ENCODE peak calls at places on chromosome 4, in four cellular contexts. B is HepG2, U is WTC11, M is K562. H is an unnamed sample.
A peak's percentile ranks its signal among the peaks of the same experiment; 100 is the strongest.

GRCh38 chr4:186666252-186666651 is 57.4 kb downstream of the FAT1 start:
- DNase-seq in B (no peak), U (no peak), M (no peak), H (no peak)

GRCh38 chr4:111992604-111993151 is 152.6 kb upstream of the FAM241A start:
- DNase-seq in B (no peak), U (no peak), M (no peak), H (no peak)

GRCh38 chr4:1564535-1565375 is 119.4 kb downstream of the FAM53A start:
- DNase-seq in B (no peak), U (no peak), M (no peak), H (no peak)

GRCh38 chr4:64581422-64581821 is 172.2 kb upstream of the TECRL start:
- DNase-seq in B (no peak), U (no peak), M (no peak), H (no peak)

GRCh38 chr4:12615822-12616221 is 868.3 kb downstream of the RAB28 start:
- DNase-seq in B (no peak), U (no peak), M (no peak), H (no peak)

GRCh38 chr4:78480286-78480685 is 71.3 kb upstream of the ANXA3 start:
- DNase-seq in B (no peak), U (no peak), M (no peak), H (no peak)

GRCh38 chr4:98648602-98649001 is 9.8 kb downstream of the TSPAN5 start:
- DNase-seq in B (no peak), U (no peak), M (no peak), H (no peak)

GRCh38 chr4:180057198-180057821 is 2185.9 kb upstream of the TENM3 start:
- DNase-seq in B (no peak), U (peak; percentile 25), M (no peak), H (peak; percentile 15)

GRCh38 chr4:85177092-85177491 is 210.6 kb upstream of the WDFY3 start:
- DNase-seq in B (no peak), U (no peak), M (no peak), H (no peak)

GRCh38 chr4:184349283-184350039 is 124.9 kb downstream of the IRF2 start:
- DNase-seq in B (no peak), U (no peak), M (no peak), H (no peak)

GRCh38 chr4:11732155-11732554 is 303.5 kb upstream of the HS3ST1 start:
- DNase-seq in B (no peak), U (no peak), M (no peak), H (no peak)

GRCh38 chr4:184961693-184962092 is 56.6 kb upstream of the HELT start:
- DNase-seq in B (no peak), U (peak; percentile 49), M (peak; percentile 57), H (peak; percentile 12)

GRCh38 chr4:79987401-79987800 is 85.6 kb downstream of the ANTXR2 start:
- DNase-seq in B (no peak), U (no peak), M (no peak), H (no peak)

GRCh38 chr4:138851626-138852443 is 163.7 kb upstream of the NOCT start:
- DNase-seq in B (no peak), U (no peak), M (no peak), H (no peak)

GRCh38 chr4:189059996-189060570 is 880.6 kb upstream of the FRG1 start:
- DNase-seq in B (no peak), U (no peak), M (no peak), H (no peak)

GRCh38 chr4:76373919-76374552 is 46.9 kb downstream of the CCDC158 start:
- DNase-seq in B (no peak), U (no peak), M (no peak), H (no peak)

GRCh38 chr4:16684083-16684482 is 214.4 kb downstream of the LDB2 start:
- DNase-seq in B (no peak), U (no peak), M (no peak), H (no peak)

GRCh38 chr4:143482753-143483362 is 30.6 kb upstream of the SMARCA5 start:
- DNase-seq in B (peak; percentile 16), U (no peak), M (peak; percentile 33), H (peak; percentile 36)

GRCh38 chr4:2385450-2386020 is 32.9 kb downstream of the ZFYVE28 start:
- DNase-seq in B (no peak), U (no peak), M (no peak), H (no peak)

GRCh38 chr4:80129785-80130184 is 56.8 kb upstream of the ANTXR2 start:
- DNase-seq in B (no peak), U (no peak), M (no peak), H (no peak)

GRCh38 chr4:184443318-184443717 is 31.0 kb downstream of the IRF2 start:
- DNase-seq in B (no peak), U (no peak), M (no peak), H (no peak)

GRCh38 chr4:40785727-40786126 is 36.0 kb downstream of the NSUN7 start:
- DNase-seq in B (no peak), U (no peak), M (no peak), H (no peak)

GRCh38 chr4:47415719-47416118 is 47.8 kb downstream of the COMMD8 start:
- DNase-seq in B (no peak), U (no peak), M (no peak), H (no peak)

GRCh38 chr4:47418147-47418546 is 45.4 kb downstream of the COMMD8 start:
- DNase-seq in B (no peak), U (no peak), M (no peak), H (no peak)

GRCh38 chr4:47413515-47413914 is 50.0 kb downstream of the COMMD8 start:
- DNase-seq in B (no peak), U (no peak), M (no peak), H (no peak)

GRCh38 chr4:47419296-47419695 is 44.2 kb downstream of the COMMD8 start:
- DNase-seq in B (peak; percentile 1), U (no peak), M (no peak), H (no peak)
- TF ChIP-seq ELF4 in B (no peak), U (no peak), M (no peak), H (no peak)

GRCh38 chr4:182829196-182829595 is 88.0 kb downstream of the DCTD start:
- DNase-seq in B (no peak), U (no peak), M (no peak), H (no peak)

GRCh38 chr4:182826391-182826790 is 90.8 kb downstream of the DCTD start:
- DNase-seq in B (no peak), U (no peak), M (no peak), H (no peak)

GRCh38 chr4:182828678-182829025 is 88.5 kb downstream of the DCTD start:
- DNase-seq in B (no peak), U (no peak), M (no peak), H (no peak)

GRCh38 chr4:182827166-182827565 is 90.0 kb downstream of the DCTD start:
- DNase-seq in B (no peak), U (no peak), M (no peak), H (no peak)

GRCh38 chr4:182827981-182828677 is 89.1 kb downstream of the DCTD start:
- DNase-seq in B (no peak), U (no peak), M (no peak), H (no peak)
- TF ChIP-seq SP1 in B (no peak), U (no peak), M (no peak), H (no peak)

GRCh38 chr4:90572996-90573395 is 445.8 kb downstream of the CCSER1 start:
- DNase-seq in B (no peak), U (no peak), M (no peak), H (no peak)

GRCh38 chr4:90575371-90575770 is 448.2 kb downstream of the CCSER1 start:
- DNase-seq in B (no peak), U (no peak), M (no peak), H (no peak)

GRCh38 chr4:90570615-90571014 is 443.4 kb downstream of the CCSER1 start:
- DNase-seq in B (no peak), U (no peak), M (no peak), H (no peak)
- TF ChIP-seq ELF4 in B (no peak), U (no peak), M (no peak), H (no peak)

DNA sequence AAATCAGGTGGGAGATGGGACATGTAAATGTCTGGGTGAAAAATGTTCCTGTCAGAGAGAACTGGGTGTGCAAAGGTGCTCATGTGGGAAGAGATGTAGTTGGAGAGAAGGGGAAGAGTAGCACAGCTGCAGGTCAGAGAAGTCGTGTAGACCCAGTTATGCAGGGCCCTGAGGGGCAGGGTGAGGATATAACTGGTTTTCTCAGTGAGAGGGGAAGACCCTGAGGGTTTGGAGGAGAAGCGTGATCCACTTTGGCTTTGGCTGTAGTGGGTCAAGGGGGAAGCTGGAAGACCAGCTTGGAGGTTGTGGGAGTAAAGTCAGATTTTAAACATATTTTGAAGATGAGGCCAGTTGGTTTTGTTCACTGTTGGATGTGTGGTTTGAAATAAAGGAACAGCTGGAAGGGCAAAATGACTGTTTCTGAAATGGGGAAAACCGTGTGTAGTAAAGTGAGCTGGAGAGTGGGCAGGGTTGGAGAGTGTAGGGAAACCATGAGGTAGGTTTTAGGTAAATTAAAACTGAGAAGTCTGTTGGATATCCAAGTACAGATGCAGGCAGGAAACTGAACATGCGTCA is 44.2 kb downstream of the NAP1L5 start:
- DNase-seq in B (no peak), U (no peak), M (no peak), H (no peak)
- TF ChIP-seq SP1 in B (no peak), U (no peak), M (no peak), H (no peak)

GRCh38 chr4:177222776-177223175 is 86.9 kb upstream of the NEIL3 start:
- DNase-seq in B (no peak), U (no peak), M (no peak), H (no peak)
- TF ChIP-seq ELF4 in B (no peak), U (no peak), M (no peak), H (no peak)